ENCODE peak calls at places on chromosomes 3 and 15, in eight cellular contexts. One of them, this sample, is unnamed.
A peak's percentile ranks its signal among the peaks of the same experiment; 100 is the strongest.

GRCh38 chr3:89690649-89691048 is 583.2 kb downstream of the EPHA3 start:
- DNase-seq in mesendoderm: peak; percentile 9
- DNase-seq in heart left ventricle: no peak
- DNase-seq in tibial nerve: no peak
- DNase-seq in A549: no peak
- DNase-seq in GM23248: peak; percentile 12
- DNase-seq in body of pancreas: no peak
- DNase-seq in NT2/D1: no peak
- DNase-seq in this sample: no peak

GRCh38 chr15:25739687-25740121 is 123.4 kb downstream of the ATP10A start:
- DNase-seq in mesendoderm: peak; percentile 46
- DNase-seq in heart left ventricle: no peak
- DNase-seq in tibial nerve: no peak
- DNase-seq in A549: peak; percentile 8
- DNase-seq in GM23248: peak; percentile 56
- DNase-seq in body of pancreas: no peak
- DNase-seq in NT2/D1: peak; percentile 9
- DNase-seq in this sample: peak; percentile 60

GRCh38 chr15:31392761-31393401 is 66.2 kb downstream of the KLF13 start:
- DNase-seq in mesendoderm: peak; percentile 36
- DNase-seq in heart left ventricle: no peak
- DNase-seq in tibial nerve: no peak
- DNase-seq in A549: no peak
- DNase-seq in GM23248: peak; percentile 41
- DNase-seq in body of pancreas: peak; percentile 56
- DNase-seq in NT2/D1: no peak
- DNase-seq in this sample: peak; percentile 27

GRCh38 chr3:61650276-61650675 is 88.9 kb downstream of the PTPRG start:
- DNase-seq in mesendoderm: no peak
- DNase-seq in heart left ventricle: peak; percentile 37
- DNase-seq in tibial nerve: peak; percentile 75
- DNase-seq in A549: no peak
- DNase-seq in GM23248: peak; percentile 92
- DNase-seq in body of pancreas: peak; percentile 32
- DNase-seq in NT2/D1: no peak
- DNase-seq in this sample: no peak

GRCh38 chr3:16427309-16427965 is 86.1 kb downstream of the RFTN1 start:
- DNase-seq in mesendoderm: no peak
- DNase-seq in heart left ventricle: no peak
- DNase-seq in tibial nerve: no peak
- DNase-seq in A549: no peak
- DNase-seq in GM23248: peak; percentile 93
- DNase-seq in body of pancreas: peak; percentile 33
- DNase-seq in NT2/D1: no peak
- DNase-seq in this sample: no peak

GRCh38 chr3:143120716-143121239 is 1.2 kb downstream of the CHST2 start:
- DNase-seq in mesendoderm: peak; percentile 52
- DNase-seq in heart left ventricle: no peak
- DNase-seq in tibial nerve: no peak
- DNase-seq in A549: peak; percentile 15
- DNase-seq in GM23248: peak; percentile 73
- DNase-seq in body of pancreas: peak; percentile 6
- DNase-seq in NT2/D1: no peak
- DNase-seq in this sample: no peak

GRCh38 chr15:101773496-101774100 is 29.7 kb upstream of the OR4F6 start:
- DNase-seq in mesendoderm: peak; percentile 39
- DNase-seq in heart left ventricle: no peak
- DNase-seq in tibial nerve: no peak
- DNase-seq in A549: no peak
- DNase-seq in GM23248: peak; percentile 3
- DNase-seq in body of pancreas: peak; percentile 46
- DNase-seq in NT2/D1: no peak
- DNase-seq in this sample: peak; percentile 3

GRCh38 chr15:66938114-66938830 is 127.1 kb upstream of the SMAD3 start:
- DNase-seq in mesendoderm: no peak
- DNase-seq in heart left ventricle: no peak
- DNase-seq in tibial nerve: no peak
- DNase-seq in A549: no peak
- DNase-seq in GM23248: no peak
- DNase-seq in body of pancreas: no peak
- DNase-seq in NT2/D1: no peak
- DNase-seq in this sample: no peak

GRCh38 chr3:94811836-94812235 is 749.0 kb downstream of the NSUN3 start:
- DNase-seq in mesendoderm: no peak
- DNase-seq in heart left ventricle: no peak
- DNase-seq in tibial nerve: no peak
- DNase-seq in A549: no peak
- DNase-seq in GM23248: no peak
- DNase-seq in body of pancreas: no peak
- DNase-seq in NT2/D1: no peak
- DNase-seq in this sample: no peak

DNA sequence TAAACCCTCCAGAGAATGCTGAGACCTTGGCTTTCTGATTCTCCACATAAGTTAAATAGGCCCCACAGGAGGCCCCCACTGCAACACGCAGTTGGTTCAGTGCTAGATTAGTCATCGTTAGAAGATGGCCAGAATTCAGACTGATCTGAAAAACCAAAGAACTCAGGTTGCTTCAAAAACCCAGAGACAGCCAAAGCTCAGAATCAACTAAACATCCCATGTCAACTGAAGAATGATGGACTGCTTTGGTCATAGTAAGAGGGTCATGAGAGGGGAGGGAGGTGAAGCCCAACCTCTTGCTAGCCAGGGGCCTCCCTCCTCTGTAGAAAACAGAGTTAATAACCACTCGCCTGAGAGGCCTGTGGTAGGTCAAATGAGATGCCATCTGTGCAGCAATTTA is 93.1 kb downstream of the AKAP13 start:
- DNase-seq in mesendoderm: no peak
- DNase-seq in heart left ventricle: no peak
- DNase-seq in tibial nerve: no peak
- DNase-seq in A549: no peak
- DNase-seq in GM23248: peak; percentile 66
- DNase-seq in body of pancreas: no peak
- DNase-seq in NT2/D1: no peak
- DNase-seq in this sample: no peak
- H3K4me1 ChIP-seq in mesendoderm: peaks cover 25% of the 10 kb centered on the region
- H3K4me1 ChIP-seq in heart left ventricle: peaks cover 53% of the 10 kb centered on the region
- H3K4me1 ChIP-seq in tibial nerve: no peaks in the 10 kb centered on the region
- H3K4me1 ChIP-seq in A549: peaks cover 58% of the 10 kb centered on the region
- H3K4me1 ChIP-seq in GM23248: peaks cover 37% of the 10 kb centered on the region
- H3K4me1 ChIP-seq in body of pancreas: peaks cover 26% of the 10 kb centered on the region
- H3K4me1 ChIP-seq in NT2/D1: no peaks in the 10 kb centered on the region
- H3K4me1 ChIP-seq in this sample: peaks cover 24% of the 10 kb centered on the region

DNA sequence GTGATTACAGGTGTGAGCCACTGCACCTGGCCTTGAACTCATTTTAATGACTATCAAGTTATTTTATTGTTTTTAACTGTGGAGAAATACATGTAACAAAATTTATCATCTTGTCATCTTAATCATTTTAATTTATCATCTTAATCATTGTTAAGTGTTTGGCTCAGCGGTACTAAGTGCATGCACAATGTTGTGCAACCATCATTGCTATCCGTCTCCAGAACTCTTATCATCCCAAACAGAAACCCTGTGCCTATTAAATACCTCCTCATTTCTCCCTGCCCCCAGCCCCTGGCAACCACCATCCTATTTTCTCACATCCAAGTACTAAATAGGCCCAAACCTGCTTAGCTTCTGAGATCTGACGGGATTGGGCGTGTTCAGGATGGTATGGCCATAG is 51.5 kb upstream of the UBP1 start:
- DNase-seq in mesendoderm: no peak
- DNase-seq in heart left ventricle: no peak
- DNase-seq in tibial nerve: no peak
- DNase-seq in A549: no peak
- DNase-seq in GM23248: no peak
- DNase-seq in body of pancreas: no peak
- DNase-seq in NT2/D1: no peak
- DNase-seq in this sample: no peak
- H3K4me1 ChIP-seq in mesendoderm: no peaks in the 10 kb centered on the region
- H3K4me1 ChIP-seq in heart left ventricle: no peaks in the 10 kb centered on the region
- H3K4me1 ChIP-seq in tibial nerve: no peaks in the 10 kb centered on the region
- H3K4me1 ChIP-seq in A549: no peaks in the 10 kb centered on the region
- H3K4me1 ChIP-seq in GM23248: no peaks in the 10 kb centered on the region
- H3K4me1 ChIP-seq in body of pancreas: peaks cover 16% of the 10 kb centered on the region
- H3K4me1 ChIP-seq in NT2/D1: no peaks in the 10 kb centered on the region
- H3K4me1 ChIP-seq in this sample: no peaks in the 10 kb centered on the region

GRCh38 chr3:58335432-58335947 is 2.8 kb downstream of the PXK start:
- DNase-seq in mesendoderm: no peak
- DNase-seq in heart left ventricle: no peak
- DNase-seq in tibial nerve: no peak
- DNase-seq in A549: no peak
- DNase-seq in GM23248: no peak
- DNase-seq in body of pancreas: no peak
- DNase-seq in NT2/D1: no peak
- DNase-seq in this sample: no peak
- H3K4me1 ChIP-seq in mesendoderm: no peaks in the 10 kb centered on the region
- H3K4me1 ChIP-seq in heart left ventricle: peaks cover 55% of the 10 kb centered on the region
- H3K4me1 ChIP-seq in tibial nerve: no peaks in the 10 kb centered on the region
- H3K4me1 ChIP-seq in A549: peaks cover 24% of the 10 kb centered on the region
- H3K4me1 ChIP-seq in GM23248: peaks cover 33% of the 10 kb centered on the region
- H3K4me1 ChIP-seq in body of pancreas: peaks cover 28% of the 10 kb centered on the region
- H3K4me1 ChIP-seq in NT2/D1: no peaks in the 10 kb centered on the region
- H3K4me1 ChIP-seq in this sample: peaks cover 22% of the 10 kb centered on the region

GRCh38 chr3:127748754-127749327 is 73.5 kb downstream of the MGLL start:
- DNase-seq in mesendoderm: no peak
- DNase-seq in heart left ventricle: no peak
- DNase-seq in tibial nerve: no peak
- DNase-seq in A549: no peak
- DNase-seq in GM23248: peak; percentile 80
- DNase-seq in body of pancreas: no peak
- DNase-seq in NT2/D1: no peak
- DNase-seq in this sample: no peak

GRCh38 chr3:127747751-127748521 is 74.4 kb downstream of the MGLL start:
- DNase-seq in mesendoderm: peak; percentile 13
- DNase-seq in heart left ventricle: peak; percentile 80
- DNase-seq in tibial nerve: peak; percentile 71
- DNase-seq in A549: peak; percentile 84
- DNase-seq in GM23248: peak; percentile 97
- DNase-seq in body of pancreas: peak; percentile 76
- DNase-seq in NT2/D1: no peak
- DNase-seq in this sample: no peak

GRCh38 chr3:127750226-127751031 is 71.9 kb downstream of the MGLL start:
- DNase-seq in mesendoderm: no peak
- DNase-seq in heart left ventricle: no peak
- DNase-seq in tibial nerve: no peak
- DNase-seq in A549: no peak
- DNase-seq in GM23248: peak; percentile 92
- DNase-seq in body of pancreas: no peak
- DNase-seq in NT2/D1: no peak
- DNase-seq in this sample: no peak

GRCh38 chr3:127749787-127750225 is 72.5 kb downstream of the MGLL start:
- DNase-seq in mesendoderm: peak; percentile 50
- DNase-seq in heart left ventricle: no peak
- DNase-seq in tibial nerve: no peak
- DNase-seq in A549: no peak
- DNase-seq in GM23248: no peak
- DNase-seq in body of pancreas: no peak
- DNase-seq in NT2/D1: no peak
- DNase-seq in this sample: no peak

GRCh38 chr3:127749361-127749760 is 73.0 kb downstream of the MGLL start:
- DNase-seq in mesendoderm: no peak
- DNase-seq in heart left ventricle: no peak
- DNase-seq in tibial nerve: no peak
- DNase-seq in A549: no peak
- DNase-seq in GM23248: peak; percentile 30
- DNase-seq in body of pancreas: no peak
- DNase-seq in NT2/D1: no peak
- DNase-seq in this sample: no peak
- H3K4me1 ChIP-seq in mesendoderm: no peaks in the 10 kb centered on the region
- H3K4me1 ChIP-seq in heart left ventricle: peaks cover 73% of the 10 kb centered on the region
- H3K4me1 ChIP-seq in tibial nerve: no peaks in the 10 kb centered on the region
- H3K4me1 ChIP-seq in A549: peaks cover 64% of the 10 kb centered on the region
- H3K4me1 ChIP-seq in GM23248: peaks cover 46% of the 10 kb centered on the region
- H3K4me1 ChIP-seq in body of pancreas: peaks cover 24% of the 10 kb centered on the region
- H3K4me1 ChIP-seq in NT2/D1: no peaks in the 10 kb centered on the region
- H3K4me1 ChIP-seq in this sample: no peaks in the 10 kb centered on the region

GRCh38 chr3:197261164-197261509 is 37.3 kb downstream of the DLG1 start:
- DNase-seq in mesendoderm: no peak
- DNase-seq in heart left ventricle: no peak
- DNase-seq in tibial nerve: no peak
- DNase-seq in A549: no peak
- DNase-seq in GM23248: no peak
- DNase-seq in body of pancreas: no peak
- DNase-seq in NT2/D1: no peak
- DNase-seq in this sample: no peak
- H3K4me1 ChIP-seq in mesendoderm: peaks cover 6% of the 10 kb centered on the region
- H3K4me1 ChIP-seq in heart left ventricle: peaks cover 12% of the 10 kb centered on the region
- H3K4me1 ChIP-seq in tibial nerve: no peaks in the 10 kb centered on the region
- H3K4me1 ChIP-seq in A549: peaks cover 19% of the 10 kb centered on the region
- H3K4me1 ChIP-seq in GM23248: no peaks in the 10 kb centered on the region
- H3K4me1 ChIP-seq in body of pancreas: no peaks in the 10 kb centered on the region
- H3K4me1 ChIP-seq in NT2/D1: no peaks in the 10 kb centered on the region
- H3K4me1 ChIP-seq in this sample: peaks cover 12% of the 10 kb centered on the region

GRCh38 chr15:77999486-77999885 is 78.0 kb downstream of the TBC1D2B start:
- DNase-seq in mesendoderm: no peak
- DNase-seq in heart left ventricle: no peak
- DNase-seq in tibial nerve: no peak
- DNase-seq in A549: no peak
- DNase-seq in GM23248: no peak
- DNase-seq in body of pancreas: no peak
- DNase-seq in NT2/D1: no peak
- DNase-seq in this sample: no peak
- H3K4me1 ChIP-seq in mesendoderm: no peaks in the 10 kb centered on the region
- H3K4me1 ChIP-seq in heart left ventricle: peaks cover 24% of the 10 kb centered on the region
- H3K4me1 ChIP-seq in tibial nerve: no peaks in the 10 kb centered on the region
- H3K4me1 ChIP-seq in A549: peaks cover 9% of the 10 kb centered on the region
- H3K4me1 ChIP-seq in GM23248: peaks cover 14% of the 10 kb centered on the region
- H3K4me1 ChIP-seq in body of pancreas: peaks cover 56% of the 10 kb centered on the region
- H3K4me1 ChIP-seq in NT2/D1: peaks cover 7% of the 10 kb centered on the region
- H3K4me1 ChIP-seq in this sample: no peaks in the 10 kb centered on the region

GRCh38 chr3:67001086-67001861 is 3.2 kb downstream of the KBTBD8 start:
- DNase-seq in mesendoderm: no peak
- DNase-seq in heart left ventricle: no peak
- DNase-seq in tibial nerve: no peak
- DNase-seq in A549: no peak
- DNase-seq in GM23248: no peak
- DNase-seq in body of pancreas: no peak
- DNase-seq in NT2/D1: no peak
- DNase-seq in this sample: no peak

GRCh38 chr3:66997560-66998074 is 490 bp upstream of the KBTBD8 start:
- DNase-seq in mesendoderm: peak; percentile 26
- DNase-seq in heart left ventricle: peak; percentile 19
- DNase-seq in tibial nerve: no peak
- DNase-seq in A549: no peak
- DNase-seq in GM23248: peak; percentile 82
- DNase-seq in body of pancreas: peak; percentile 3
- DNase-seq in NT2/D1: no peak
- DNase-seq in this sample: no peak

GRCh38 chr3:66998899-66999235 is 760 bp downstream of the KBTBD8 start:
- DNase-seq in mesendoderm: peak; percentile 31
- DNase-seq in heart left ventricle: no peak
- DNase-seq in tibial nerve: no peak
- DNase-seq in A549: no peak
- DNase-seq in GM23248: no peak
- DNase-seq in body of pancreas: no peak
- DNase-seq in NT2/D1: no peak
- DNase-seq in this sample: no peak

GRCh38 chr3:66998075-66998898 is at the start of gene KBTBD8:
- DNase-seq in mesendoderm: peak; percentile 100
- DNase-seq in heart left ventricle: peak; percentile 98
- DNase-seq in tibial nerve: peak; percentile 92
- DNase-seq in A549: peak; percentile 91
- DNase-seq in GM23248: peak; percentile 99
- DNase-seq in body of pancreas: peak; percentile 98
- DNase-seq in NT2/D1: peak; percentile 98
- DNase-seq in this sample: peak; percentile 99

GRCh38 chr3:67000006-67000405 is 1.9 kb downstream of the KBTBD8 start:
- DNase-seq in mesendoderm: no peak
- DNase-seq in heart left ventricle: no peak
- DNase-seq in tibial nerve: no peak
- DNase-seq in A549: no peak
- DNase-seq in GM23248: peak; percentile 87
- DNase-seq in body of pancreas: no peak
- DNase-seq in NT2/D1: no peak
- DNase-seq in this sample: no peak
- H3K4me1 ChIP-seq in mesendoderm: no peaks in the 10 kb centered on the region
- H3K4me1 ChIP-seq in heart left ventricle: peaks cover 36% of the 10 kb centered on the region
- H3K4me1 ChIP-seq in tibial nerve: no peaks in the 10 kb centered on the region
- H3K4me1 ChIP-seq in A549: peaks cover 7% of the 10 kb centered on the region
- H3K4me1 ChIP-seq in GM23248: peaks cover 8% of the 10 kb centered on the region
- H3K4me1 ChIP-seq in body of pancreas: peaks cover 7% of the 10 kb centered on the region
- H3K4me1 ChIP-seq in NT2/D1: peaks cover 2% of the 10 kb centered on the region
- H3K4me1 ChIP-seq in this sample: peaks cover 19% of the 10 kb centered on the region

This sample was measured in naive thymus-derived CD4-positive, alpha-beta T cell.